ENCODE peak calls at places on chromosomes 7 and 10, in seven cellular contexts. R is effector CD4-positive, alpha-beta T cell; E is aorta; Z is stimulated activated CD4-positive, alpha-beta T cell treated with anti-CD3 and anti-CD28 coated beads, Interleukin-15, amount 100 ng/mL, for 1 hour; J is T-cell; D is activated naive CD4-positive, alpha-beta T cell treated with Interleukin-2 at 50 U/mL for 16 hours; B is GM12865. U is an unnamed sample.

GRCh38 chr10:120433176-120433575 is 23.9 kb upstream of the PLPP4 start:
- DNase-seq in E (no peak), R (no peak), B (no peak), Z (no peak), J (no peak), D (no peak), U (no peak)

GRCh38 chr10:126571203-126571602 is 99.3 kb downstream of the C10orf90 start:
- DNase-seq in Z (no peak), J (no peak), B (no peak), R (no peak), E (no peak), D (no peak), U (peak)

GRCh38 chr10:80168679-80169380 is 36.3 kb downstream of the PLAC9 start:
- DNase-seq in E (no peak), R (no peak), B (peak), Z (no peak), J (peak), D (peak), U (peak)

GRCh38 chr7:140349172-140349771 is 49.1 kb downstream of the SLC37A3 start:
- DNase-seq in R (no peak), D (no peak), J (no peak), B (no peak), Z (no peak), E (no peak), U (no peak)

GRCh38 chr7:125828153-125828690 is 898.6 kb upstream of the POT1 start:
- DNase-seq in B (no peak), E (no peak), J (no peak), R (no peak), D (no peak), Z (no peak), U (no peak)

GRCh38 chr7:24829787-24830186 is 72.5 kb upstream of the GSDME start:
- DNase-seq in J (no peak), R (no peak), E (no peak), D (no peak), Z (no peak), B (no peak), U (no peak)

GRCh38 chr10:49552277-49552676 is 13.4 kb upstream of the ERCC6 start:
- DNase-seq in B (no peak), D (no peak), J (no peak), Z (no peak), R (no peak), E (no peak), U (no peak)

GRCh38 chr7:29946428-29947186 is 43.0 kb downstream of the SCRN1 start:
- DNase-seq in R (no peak), B (peak), E (peak), Z (no peak), J (no peak), D (no peak), U (peak)

GRCh38 chr7:129225206-129225930 is 538 bp downstream of the AHCYL2 start:
- DNase-seq in B (peak), E (peak), D (peak), J (peak), Z (peak), R (peak), U (peak)

GRCh38 chr10:71476249-71477011 is 79.7 kb downstream of the CDH23 start:
- DNase-seq in B (no peak), E (peak), J (no peak), R (no peak), D (no peak), Z (no peak), U (no peak)

GRCh38 chr10:5555031-5555510 is 30.3 kb downstream of the CALML3 start:
- DNase-seq in J (no peak), E (peak), R (no peak), D (no peak), Z (no peak), B (no peak), U (peak)

GRCh38 chr10:84348860-84349259 is 20.5 kb downstream of the CCSER2 start:
- DNase-seq in J (no peak), E (no peak), B (no peak), D (no peak), R (no peak), Z (no peak), U (no peak)

GRCh38 chr7:141359740-141360413 is 191.3 kb upstream of the AGK start:
- DNase-seq in B (no peak), J (no peak), D (no peak), E (no peak), Z (no peak), R (no peak), U (no peak)

GRCh38 chr10:35639651-35640311 is 2.3 kb downstream of the FZD8 start:
- DNase-seq in J (no peak), R (no peak), B (peak), D (no peak), Z (no peak), E (peak), U (no peak)

GRCh38 chr10:46559231-46559671 is 2.8 kb upstream of the GPRIN2 start:
- DNase-seq in D (no peak), Z (no peak), B (no peak), J (no peak), R (no peak), E (peak), U (no peak)

GRCh38 chr10:91798736-91799579 is 732 bp downstream of the TNKS2 start:
- DNase-seq in B (peak), Z (peak), E (no peak), J (peak), D (peak), R (peak), U (peak)

GRCh38 chr10:14186245-14186644 is 144.5 kb downstream of the FRMD4A start:
- DNase-seq in Z (no peak), D (no peak), E (no peak), B (peak), J (no peak), R (no peak), U (no peak)

GRCh38 chr7:71509381-71509780 is 377.4 kb downstream of the GALNT17 start:
- DNase-seq in E (no peak), D (no peak), Z (no peak), J (no peak), B (no peak), R (no peak), U (no peak)

GRCh38 chr10:6208781-6209235 is 6.1 kb downstream of the PFKFB3 start:
- DNase-seq in R (no peak), B (no peak), J (no peak), D (no peak), E (peak), Z (no peak), U (no peak)

GRCh38 chr7:14835399-14835798 is 67.2 kb downstream of the DGKB start:
- DNase-seq in J (no peak), E (no peak), B (no peak), D (no peak), R (no peak), Z (no peak), U (no peak)

GRCh38 chr10:32346551-32347362 is at the start of gene EPC1:
- DNase-seq in D (peak), Z (peak), R (peak), J (peak), E (peak), B (peak), U (peak)

GRCh38 chr10:44006826-44007225 is 358.1 kb upstream of the ZNF32 start:
- DNase-seq in J (no peak), Z (no peak), B (no peak), D (no peak), R (no peak), E (no peak), U (no peak)

GRCh38 chr7:108079291-108080057 is 50.7 kb downstream of the LAMB4 start:
- DNase-seq in Z (no peak), J (no peak), D (no peak), E (no peak), R (no peak), B (no peak), U (no peak)

GRCh38 chr10:32244421-32245207 is 102.3 kb downstream of the EPC1 start:
- DNase-seq in J (no peak), E (no peak), D (peak), B (no peak), Z (no peak), R (no peak), U (no peak)

GRCh38 chr10:99172130-99172738 is 63.4 kb downstream of the HPSE2 start:
- DNase-seq in D (no peak), J (no peak), E (peak), R (no peak), Z (no peak), B (peak), U (peak)

GRCh38 chr10:97858001-97858439 is 8.4 kb downstream of the GOLGA7B start:
- DNase-seq in E (no peak), Z (no peak), B (no peak), J (no peak), D (no peak), R (no peak), U (no peak)

GRCh38 chr10:117967149-117967548 is 79.6 kb downstream of the RAB11FIP2 start:
- DNase-seq in E (no peak), R (no peak), J (no peak), D (no peak), Z (no peak), B (no peak), U (no peak)

GRCh38 chr10:118002581-118002980 is 44.2 kb downstream of the RAB11FIP2 start:
- DNase-seq in J (no peak), Z (no peak), D (no peak), R (no peak), B (no peak), E (no peak), U (no peak)

GRCh38 chr7:44449531-44449930 is 40.9 kb downstream of the NUDCD3 start:
- DNase-seq in E (no peak), B (no peak), J (no peak), Z (no peak), D (no peak), R (no peak), U (no peak)

GRCh38 chr10:4051011-4051407 is 266.0 kb upstream of the KLF6 start:
- DNase-seq in J (no peak), D (no peak), R (no peak), Z (no peak), B (no peak), E (peak), U (no peak)

GRCh38 chr7:151595702-151596340 is 76.1 kb upstream of the RHEB start:
- DNase-seq in J (no peak), R (no peak), D (no peak), E (no peak), Z (no peak), B (no peak), U (no peak)

GRCh38 chr10:118528426-118528825 is 67.0 kb downstream of the PRLHR start:
- DNase-seq in Z (no peak), R (no peak), D (no peak), B (no peak), E (no peak), J (no peak), U (no peak)

GRCh38 chr10:24762966-24763623 is 39.4 kb upstream of the ARHGAP21 start:
- DNase-seq in E (no peak), D (no peak), Z (no peak), J (no peak), R (no peak), B (no peak), U (no peak)

GRCh38 chr7:31948041-31948440 is 122.2 kb downstream of the PDE1C start:
- DNase-seq in J (no peak), B (peak), D (no peak), Z (no peak), E (no peak), R (no peak), U (no peak)

GRCh38 chr7:3431306-3431705 is 130.3 kb downstream of the SDK1 start:
- DNase-seq in R (no peak), J (no peak), D (no peak), B (no peak), E (no peak), Z (no peak), U (no peak)

GRCh38 chr7:121138262-121138933 is 149.9 kb downstream of the CPED1 start:
- DNase-seq in B (peak), R (no peak), Z (no peak), E (no peak), J (no peak), D (no peak), U (peak)

GRCh38 chr7:55467047-55467593 is 102.0 kb downstream of the LANCL2 start:
- DNase-seq in D (no peak), E (no peak), J (no peak), Z (no peak), B (no peak), R (no peak), U (no peak)

U was measured in RPMI8226.